ENCODE peak calls at places on chromosomes 3 and 15, in seven cellular contexts. E is fibroblast of mammary gland, M is PC-3, C is HCT116, P is psoas muscle, N is neural progenitor cell, L is cardiac muscle cell. X is an unnamed sample.

GRCh38 chr3:125512135-125512920 is 7.7 kb downstream of the SNX4 start:
- DNase-seq in E (peak), M (peak), C (peak), P (no peak), N (no peak), L (no peak), X (peak)

GRCh38 chr15:101497017-101497416 is 7.5 kb upstream of the PCSK6 start:
- DNase-seq in E (no peak), M (no peak), C (no peak), P (no peak), N (no peak), L (no peak), X (no peak)

GRCh38 chr3:192845196-192845855 is 72.3 kb downstream of the MB21D2 start:
- DNase-seq in E (peak), M (peak), C (no peak), P (no peak), N (no peak), L (no peak), X (no peak)

GRCh38 chr15:25652697-25653096 is 210.4 kb downstream of the ATP10A start:
- DNase-seq in E (no peak), M (no peak), C (no peak), P (no peak), N (no peak), L (no peak), X (no peak)

GRCh38 chr15:58182460-58183163 is 44.4 kb downstream of the AQP9 start:
- DNase-seq in E (peak), M (peak), C (peak), P (peak), N (peak), L (peak), X (peak)

GRCh38 chr3:12906141-12906915 is 65.0 kb upstream of the RPL32 start:
- DNase-seq in E (no peak), M (no peak), C (no peak), P (no peak), N (no peak), L (no peak), X (no peak)

GRCh38 chr15:73237910-73238309 is 130.8 kb downstream of the HCN4 start:
- DNase-seq in E (no peak), M (no peak), C (no peak), P (no peak), N (no peak), L (no peak), X (no peak)

GRCh38 chr15:67025719-67026118 is 39.7 kb upstream of the SMAD3 start:
- DNase-seq in E (peak), M (peak), C (no peak), P (peak), N (no peak), L (no peak), X (no peak)

GRCh38 chr3:134885877-134886621 is 91.0 kb downstream of the EPHB1 start:
- DNase-seq in E (peak), M (peak), C (no peak), P (no peak), N (no peak), L (no peak), X (peak)

GRCh38 chr15:79682285-79682684 is 214.5 kb downstream of the MTHFS start:
- DNase-seq in E (peak), M (peak), C (no peak), P (peak), N (no peak), L (no peak), X (peak)

GRCh38 chr15:43901485-43901884 is 74.7 kb downstream of the WDR76 start:
- DNase-seq in E (no peak), M (no peak), C (no peak), P (no peak), N (no peak), L (no peak), X (no peak)

GRCh38 chr15:80823995-80824394 is 44.8 kb downstream of the CEMIP start:
- DNase-seq in E (no peak), M (no peak), C (no peak), P (no peak), N (no peak), L (no peak), X (no peak)

GRCh38 chr3:71166839-71167238 is 416.7 kb downstream of the FOXP1 start:
- DNase-seq in E (no peak), M (no peak), C (no peak), P (no peak), N (no peak), L (no peak), X (no peak)

GRCh38 chr3:168322941-168323340 is 227.2 kb upstream of the GOLIM4 start:
- DNase-seq in E (peak), M (peak), C (no peak), P (no peak), N (no peak), L (no peak), X (no peak)

GRCh38 chr3:191136347-191136746 is 62.7 kb upstream of the OSTN start:
- DNase-seq in E (peak), M (peak), C (peak), P (no peak), N (no peak), L (peak), X (peak)

GRCh38 chr3:126340081-126340511 is 17.1 kb downstream of the KLF15 start:
- DNase-seq in E (peak), M (no peak), C (no peak), P (peak), N (no peak), L (no peak), X (no peak)

GRCh38 chr3:42190701-42191442 is 75.1 kb downstream of the CCK start:
- DNase-seq in E (peak), M (peak), C (peak), P (peak), N (peak), L (peak), X (peak)

GRCh38 chr3:107753494-107753893 is 230.7 kb downstream of the BBX start:
- DNase-seq in E (peak), M (peak), C (peak), P (no peak), N (peak), L (peak), X (peak)

GRCh38 chr3:188491276-188491687 is 337.3 kb downstream of the LPP start:
- DNase-seq in E (peak), M (peak), C (no peak), P (no peak), N (no peak), L (no peak), X (no peak)

GRCh38 chr15:39594764-39595620 is 14.1 kb downstream of the THBS1 start:
- DNase-seq in E (peak), M (peak), C (no peak), P (no peak), N (no peak), L (no peak), X (peak)

GRCh38 chr15:71295242-71296031 is 180.2 kb downstream of the THSD4 start:
- DNase-seq in E (peak), M (peak), C (peak), P (no peak), N (no peak), L (no peak), X (peak)

GRCh38 chr3:146390967-146391366 is 78.4 kb downstream of the PLSCR2 start:
- DNase-seq in E (peak), M (no peak), C (no peak), P (no peak), N (no peak), L (no peak), X (no peak)

GRCh38 chr3:105274958-105275357 is 91.8 kb upstream of the ALCAM start:
- DNase-seq in E (peak), M (peak), C (no peak), P (no peak), N (no peak), L (no peak), X (peak)

GRCh38 chr3:52005571-52005986 is 9.9 kb upstream of the RPL29 start:
- DNase-seq in E (peak), M (no peak), C (no peak), P (peak), N (peak), L (peak), X (peak)
- H3K4me3 ChIP-seq in E (no peak), M (no peak), C (no peak), P (no peak), N (no peak), L (no peak), X (no peak)

GRCh38 chr15:93989611-93990010 is 241.8 kb upstream of the MCTP2 start:
- DNase-seq in E (no peak), M (no peak), C (no peak), P (no peak), N (no peak), L (no peak), X (no peak)
- H3K4me3 ChIP-seq in E (no peak), M (no peak), C (no peak), P (no peak), N (no peak), L (no peak), X (no peak)

DNA sequence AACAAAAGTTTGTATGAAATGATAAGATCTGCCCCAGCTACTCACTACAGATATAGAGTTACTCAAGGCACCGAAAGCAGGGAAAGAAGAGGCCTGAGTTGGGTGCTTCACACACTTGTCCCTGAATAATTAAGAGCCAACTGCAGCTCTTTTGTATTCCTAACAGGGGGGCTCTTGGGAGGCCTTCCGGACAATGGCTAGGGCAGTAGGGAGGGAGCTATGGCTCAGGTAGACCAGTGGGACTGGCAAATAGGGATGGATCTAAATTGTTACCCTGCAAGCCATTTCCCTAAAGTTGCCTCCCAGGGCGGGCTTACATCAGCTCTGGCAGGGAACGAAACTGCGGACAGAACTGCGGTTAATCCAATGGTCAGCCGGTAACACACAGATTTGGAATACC is 6.2 kb downstream of the SEMA5B start:
- DNase-seq in E (no peak), M (no peak), C (no peak), P (no peak), N (peak), L (no peak), X (no peak)
- H3K4me3 ChIP-seq in E (no peak), M (no peak), C (no peak), P (no peak), N (no peak), L (no peak), X (no peak)

GRCh38 chr15:69664572-69665326 is 212.1 kb downstream of the RPLP1 start:
- DNase-seq in E (no peak), M (no peak), C (no peak), P (no peak), N (no peak), L (no peak), X (no peak)

GRCh38 chr15:69665641-69666091 is 213.0 kb downstream of the RPLP1 start:
- DNase-seq in E (no peak), M (no peak), C (no peak), P (no peak), N (peak), L (peak), X (no peak)

GRCh38 chr15:69668049-69668705 is 215.6 kb downstream of the RPLP1 start:
- DNase-seq in E (no peak), M (no peak), C (no peak), P (no peak), N (no peak), L (no peak), X (no peak)

GRCh38 chr15:69666921-69667811 is 214.5 kb downstream of the RPLP1 start:
- DNase-seq in E (no peak), M (no peak), C (no peak), P (no peak), N (no peak), L (no peak), X (no peak)

GRCh38 chr15:69666441-69666882 is 213.8 kb downstream of the RPLP1 start:
- DNase-seq in E (peak), M (no peak), C (no peak), P (no peak), N (no peak), L (no peak), X (no peak)
- H3K4me3 ChIP-seq in E (no peak), M (no peak), C (no peak), P (no peak), N (no peak), L (no peak), X (no peak)

GRCh38 chr3:196609343-196609775 is 30.1 kb upstream of the NRROS start:
- DNase-seq in E (peak), M (peak), C (peak), P (peak), N (peak), L (peak), X (peak)
- H3K4me3 ChIP-seq in E (no peak), M (no peak), C (no peak), P (peak), N (no peak), L (no peak), X (no peak)

GRCh38 chr3:11717301-11717700 is 73.6 kb upstream of the VGLL4 start:
- DNase-seq in E (no peak), M (no peak), C (no peak), P (no peak), N (no peak), L (no peak), X (no peak)
- H3K4me3 ChIP-seq in E (no peak), M (peak), C (no peak), P (peak), N (no peak), L (no peak), X (peak)

GRCh38 chr3:46705751-46706572 is 4.8 kb downstream of the TMIE start:
- DNase-seq in E (peak), M (peak), C (no peak), P (no peak), N (no peak), L (no peak), X (peak)

GRCh38 chr3:46705022-46705530 is 3.9 kb downstream of the TMIE start:
- DNase-seq in E (peak), M (peak), C (no peak), P (peak), N (peak), L (peak), X (peak)

GRCh38 chr3:46708401-46709146 is 7.4 kb downstream of the TMIE start:
- DNase-seq in E (no peak), M (no peak), C (no peak), P (no peak), N (no peak), L (no peak), X (no peak)

GRCh38 chr3:46707601-46708011 is 6.4 kb downstream of the TMIE start:
- DNase-seq in E (no peak), M (no peak), C (no peak), P (no peak), N (no peak), L (no peak), X (no peak)

DNA sequence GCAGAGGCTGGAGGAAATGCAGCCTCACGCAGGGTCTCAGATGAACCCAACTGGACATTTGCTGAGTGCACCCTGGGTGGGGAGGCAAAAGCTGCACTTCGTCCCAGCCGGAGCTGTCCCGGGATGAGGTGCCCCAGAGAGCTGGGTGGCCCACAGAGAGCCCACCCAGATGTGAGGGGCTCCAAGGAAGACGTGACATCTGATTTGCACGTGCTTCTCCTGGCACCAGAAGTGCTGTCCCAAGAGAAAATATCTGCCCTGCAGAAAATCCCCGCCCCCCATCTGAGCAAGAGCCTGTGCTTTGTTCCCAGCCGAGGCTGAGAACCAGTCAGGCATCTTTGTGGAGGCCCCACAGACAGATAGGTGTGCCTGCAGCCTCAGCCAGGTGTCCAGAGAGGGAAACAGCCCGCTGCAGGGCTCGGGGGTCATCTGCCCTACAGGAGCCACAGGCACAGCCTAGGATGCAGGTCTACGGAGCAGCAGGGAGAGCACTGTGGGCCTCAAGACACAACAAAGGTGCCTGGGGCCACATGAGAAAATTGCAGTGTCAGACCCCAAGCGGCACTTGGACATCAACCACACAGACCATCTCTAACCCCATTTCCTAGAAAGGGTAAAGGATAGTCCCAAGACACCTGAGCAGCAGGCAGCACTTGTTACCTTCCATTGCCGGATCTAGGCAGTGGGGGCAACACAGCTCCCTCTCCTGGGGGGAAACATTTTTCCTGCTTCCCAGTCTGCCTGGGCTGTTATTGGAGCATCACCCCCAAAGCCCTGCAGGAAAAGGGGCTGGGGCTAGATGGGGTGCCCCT is 5.8 kb downstream of the TMIE start:
- DNase-seq in E (no peak), M (no peak), C (no peak), P (no peak), N (no peak), L (no peak), X (no peak)
- H3K4me3 ChIP-seq in E (no peak), M (no peak), C (no peak), P (no peak), N (no peak), L (no peak), X (no peak)

GRCh38 chr3:14274999-14275961 is 96.7 kb downstream of the LSM3 start:
- DNase-seq in E (peak), M (peak), C (peak), P (no peak), N (peak), L (peak), X (no peak)
- H3K4me3 ChIP-seq in E (no peak), M (no peak), C (no peak), P (no peak), N (no peak), L (no peak), X (no peak)

DNA sequence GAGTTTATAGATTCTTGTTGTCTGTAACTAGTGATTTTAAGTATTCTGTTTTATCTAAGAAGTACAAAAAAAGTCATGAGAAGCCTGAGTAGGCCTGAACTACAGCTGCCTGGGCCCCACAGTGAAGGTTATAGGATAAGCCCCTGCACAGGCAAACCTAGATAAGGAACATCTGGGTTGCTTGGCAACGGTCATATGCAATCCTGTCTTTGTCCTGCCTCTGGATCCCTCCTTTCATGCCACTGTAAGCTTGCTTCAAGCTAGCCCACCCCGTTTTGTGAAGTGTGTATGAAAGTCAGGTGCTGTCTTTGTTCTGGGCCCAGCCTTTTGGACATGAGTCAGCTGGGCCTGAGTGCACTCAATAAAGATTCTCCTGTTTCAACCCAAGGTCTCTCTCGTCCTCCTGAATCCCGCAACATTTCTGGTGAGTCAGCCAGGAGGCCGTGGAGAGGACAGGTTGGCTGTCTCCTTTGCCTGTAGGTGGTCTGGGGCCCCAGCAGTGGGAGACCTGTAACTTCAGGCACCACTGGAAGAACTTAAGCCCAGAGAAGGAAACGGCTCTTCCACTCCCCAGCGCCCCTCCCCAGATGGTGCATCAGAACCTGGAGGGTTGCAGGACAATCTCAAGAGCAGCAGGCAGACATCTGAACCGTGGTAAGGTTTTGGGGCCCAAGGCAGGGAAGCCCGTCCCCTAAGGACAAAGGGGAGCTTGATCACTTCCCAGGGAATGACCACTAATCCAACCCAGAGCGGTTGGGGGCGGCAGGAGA is 8.2 kb upstream of the SLC9C1 start:
- DNase-seq in E (no peak), M (no peak), C (no peak), P (no peak), N (peak), L (peak), X (no peak)
- H3K4me3 ChIP-seq in E (no peak), M (no peak), C (no peak), P (no peak), N (peak), L (peak), X (no peak)

X was measured in bronchial epithelial cell.